ENCODE peak calls at places on chromosomes 16 and 17, in four cellular contexts. One of them, this sample, is unnamed.

GRCh38 chr17:22467720-22468119 is 775.4 kb downstream of the KCNJ18 start:
- DNase-seq in H1: no peak
- DNase-seq in neuronal stem cell: no peak
- DNase-seq in H9: no peak
- DNase-seq in this sample: no peak

GRCh38 chr16:24525970-24526559 is 13.3 kb upstream of the RBBP6 start:
- DNase-seq in H1: no peak
- DNase-seq in neuronal stem cell: no peak
- DNase-seq in H9: peak
- DNase-seq in this sample: no peak

GRCh38 chr16:35492225-35492624 is 2032.8 kb downstream of the TP53TG3F start:
- DNase-seq in H1: no peak
- DNase-seq in neuronal stem cell: no peak
- DNase-seq in H9: no peak
- DNase-seq in this sample: no peak

GRCh38 chr17:57679356-57679755 is 65.7 kb downstream of the CCDC182 start:
- DNase-seq in H1: no peak
- DNase-seq in neuronal stem cell: no peak
- DNase-seq in H9: no peak
- DNase-seq in this sample: no peak

GRCh38 chr17:50540485-50541401 is 6.2 kb upstream of the SPATA20 start:
- DNase-seq in H1: no peak
- DNase-seq in neuronal stem cell: no peak
- DNase-seq in H9: no peak
- DNase-seq in this sample: no peak

GRCh38 chr17:79739148-79740062 is 8.7 kb downstream of the ENPP7 start:
- DNase-seq in H1: no peak
- DNase-seq in neuronal stem cell: no peak
- DNase-seq in H9: no peak
- DNase-seq in this sample: no peak

GRCh38 chr16:89707695-89708094 is 6.2 kb upstream of the SPATA2L start:
- DNase-seq in H1: no peak
- DNase-seq in neuronal stem cell: no peak
- DNase-seq in H9: no peak
- DNase-seq in this sample: no peak

GRCh38 chr16:57736419-57737281 is 1.1 kb downstream of the KATNB1 start:
- DNase-seq in H1: no peak
- DNase-seq in neuronal stem cell: no peak
- DNase-seq in H9: peak
- DNase-seq in this sample: peak

GRCh38 chr17:17351901-17352781 is 49.0 kb downstream of the NT5M start:
- DNase-seq in H1: no peak
- DNase-seq in neuronal stem cell: no peak
- DNase-seq in H9: peak
- DNase-seq in this sample: peak

GRCh38 chr16:86590501-86591144 is 12.3 kb downstream of the FOXL1 start:
- DNase-seq in H1: no peak
- DNase-seq in neuronal stem cell: no peak
- DNase-seq in H9: no peak
- DNase-seq in this sample: peak

GRCh38 chr17:82836823-82837357 is 2.9 kb downstream of the ZNF750 start:
- DNase-seq in H1: no peak
- DNase-seq in neuronal stem cell: no peak
- DNase-seq in H9: no peak
- DNase-seq in this sample: no peak

GRCh38 chr17:51914613-51915012 is 243.9 kb downstream of the CA10 start:
- DNase-seq in H1: no peak
- DNase-seq in neuronal stem cell: no peak
- DNase-seq in H9: no peak
- DNase-seq in this sample: no peak

GRCh38 chr17:82019905-82020873 is 2.5 kb downstream of the CENPX start:
- DNase-seq in H1: no peak
- DNase-seq in neuronal stem cell: peak
- DNase-seq in H9: peak
- DNase-seq in this sample: peak

GRCh38 chr16:67413978-67414891 is 2.0 kb downstream of the ZDHHC1 start:
- DNase-seq in H1: no peak
- DNase-seq in neuronal stem cell: no peak
- DNase-seq in H9: no peak
- DNase-seq in this sample: no peak

GRCh38 chr17:18280239-18280638 is 19.8 kb downstream of the MIEF2 start:
- DNase-seq in H1: no peak
- DNase-seq in neuronal stem cell: no peak
- DNase-seq in H9: no peak
- DNase-seq in this sample: no peak

GRCh38 chr17:64084086-64084939 is 45.6 kb downstream of the ERN1 start:
- DNase-seq in H1: no peak
- DNase-seq in neuronal stem cell: no peak
- DNase-seq in H9: peak
- DNase-seq in this sample: peak

GRCh38 chr17:17944253-17944652 is 27.9 kb downstream of the TOM1L2 start:
- DNase-seq in H1: no peak
- DNase-seq in neuronal stem cell: no peak
- DNase-seq in H9: no peak
- DNase-seq in this sample: no peak

GRCh38 chr17:79843917-79844815 is 4.9 kb upstream of the CBX4 start:
- DNase-seq in H1: no peak
- DNase-seq in neuronal stem cell: no peak
- DNase-seq in H9: peak
- DNase-seq in this sample: peak

GRCh38 chr16:87457724-87458423 is 35.0 kb downstream of the ZCCHC14 start:
- DNase-seq in H1: peak
- DNase-seq in neuronal stem cell: no peak
- DNase-seq in H9: no peak
- DNase-seq in this sample: peak

GRCh38 chr17:7023576-7024401 is 939 bp downstream of the BCL6B start:
- DNase-seq in H1: peak
- DNase-seq in neuronal stem cell: peak
- DNase-seq in H9: peak
- DNase-seq in this sample: peak

GRCh38 chr16:57745768-57746167 is 10.2 kb downstream of the KATNB1 start:
- DNase-seq in H1: no peak
- DNase-seq in neuronal stem cell: no peak
- DNase-seq in H9: no peak
- DNase-seq in this sample: no peak

GRCh38 chr16:17335826-17336492 is 134.8 kb downstream of the XYLT1 start:
- DNase-seq in H1: no peak
- DNase-seq in neuronal stem cell: no peak
- DNase-seq in H9: no peak
- DNase-seq in this sample: no peak

GRCh38 chr16:69890891-69891282 is 60.2 kb upstream of the CLEC18A start:
- DNase-seq in H1: no peak
- DNase-seq in neuronal stem cell: no peak
- DNase-seq in H9: no peak
- DNase-seq in this sample: no peak

GRCh38 chr17:76083536-76083935 is 4.6 kb downstream of the ZACN start:
- DNase-seq in H1: no peak
- DNase-seq in neuronal stem cell: no peak
- DNase-seq in H9: no peak
- DNase-seq in this sample: no peak

GRCh38 chr16:57234707-57235092 is 10.4 kb upstream of the ARL2BP start:
- DNase-seq in H1: no peak
- DNase-seq in neuronal stem cell: no peak
- DNase-seq in H9: no peak
- DNase-seq in this sample: no peak

GRCh38 chr16:26214694-26215093 is 522.9 kb downstream of the HS3ST4 start:
- DNase-seq in H1: no peak
- DNase-seq in neuronal stem cell: no peak
- DNase-seq in H9: no peak
- DNase-seq in this sample: no peak

GRCh38 chr16:68194263-68194662 is 41.7 kb downstream of the ESRP2 start:
- DNase-seq in H1: no peak
- DNase-seq in neuronal stem cell: no peak
- DNase-seq in H9: no peak
- DNase-seq in this sample: no peak

GRCh38 chr17:29368926-29369325 is 21.2 kb upstream of the TAOK1 start:
- DNase-seq in H1: no peak
- DNase-seq in neuronal stem cell: peak
- DNase-seq in H9: peak
- DNase-seq in this sample: no peak

GRCh38 chr16:2782583-2783351 is 4.6 kb downstream of the PRSS33 start:
- DNase-seq in H1: no peak
- DNase-seq in neuronal stem cell: no peak
- DNase-seq in H9: peak
- DNase-seq in this sample: no peak
- H2AK5ac ChIP-seq in H1: peak
- H2AK5ac ChIP-seq in neuronal stem cell: peak
- H2AK5ac ChIP-seq in H9: no peak
- H2AK5ac ChIP-seq in this sample: no peak

GRCh38 chr16:19068237-19068815 is 912 bp downstream of the COQ7 start:
- DNase-seq in H1: no peak
- DNase-seq in neuronal stem cell: no peak
- DNase-seq in H9: no peak
- DNase-seq in this sample: no peak
- H3K9ac ChIP-seq in H1: peak
- H3K9ac ChIP-seq in neuronal stem cell: peak
- H3K9ac ChIP-seq in H9: peak
- H3K9ac ChIP-seq in this sample: peak

GRCh38 chr17:78316115-78316866 is 43.6 kb downstream of the SOCS3 start:
- DNase-seq in H1: no peak
- DNase-seq in neuronal stem cell: no peak
- DNase-seq in H9: peak
- DNase-seq in this sample: no peak

GRCh38 chr17:78313735-78314648 is 45.9 kb downstream of the SOCS3 start:
- DNase-seq in H1: peak
- DNase-seq in neuronal stem cell: no peak
- DNase-seq in H9: peak
- DNase-seq in this sample: peak

GRCh38 chr17:78316867-78317816 is 42.7 kb downstream of the SOCS3 start:
- DNase-seq in H1: peak
- DNase-seq in neuronal stem cell: no peak
- DNase-seq in H9: peak
- DNase-seq in this sample: peak

GRCh38 chr17:78314683-78315354 is 45.1 kb downstream of the SOCS3 start:
- DNase-seq in H1: no peak
- DNase-seq in neuronal stem cell: no peak
- DNase-seq in H9: no peak
- DNase-seq in this sample: peak

GRCh38 chr17:78315355-78316114 is 44.3 kb downstream of the SOCS3 start:
- DNase-seq in H1: peak
- DNase-seq in neuronal stem cell: no peak
- DNase-seq in H9: no peak
- DNase-seq in this sample: peak
- H2AK5ac ChIP-seq in H1: peak
- H2AK5ac ChIP-seq in neuronal stem cell: peak
- H2AK5ac ChIP-seq in H9: no peak
- H2AK5ac ChIP-seq in this sample: peak

DNA sequence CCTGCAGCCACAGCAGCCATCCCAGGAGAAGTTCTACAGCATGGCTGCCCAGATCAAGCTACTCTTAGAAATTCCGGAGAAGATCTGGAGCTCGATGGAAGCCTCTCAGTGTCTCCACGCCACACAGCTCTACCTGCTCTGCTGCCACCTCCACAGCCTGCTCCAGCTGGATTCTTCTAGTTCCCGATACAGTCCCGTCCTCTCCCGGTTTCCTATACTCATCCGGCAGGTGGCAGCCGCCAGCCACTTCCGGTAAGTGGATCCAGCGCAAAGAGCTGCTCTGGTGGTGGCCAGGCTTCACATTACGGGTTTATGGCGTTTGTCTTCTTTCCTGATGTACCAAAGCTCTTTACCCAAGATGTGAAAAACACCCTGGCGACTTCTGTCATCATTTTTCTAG is 3.6 kb downstream of the COG1 start:
- DNase-seq in H1: no peak
- DNase-seq in neuronal stem cell: no peak
- DNase-seq in H9: peak
- DNase-seq in this sample: peak
- H3K9ac ChIP-seq in H1: no peak
- H3K9ac ChIP-seq in neuronal stem cell: no peak
- H3K9ac ChIP-seq in H9: no peak
- H3K9ac ChIP-seq in this sample: peak

GRCh38 chr16:85480727-85481101 is 132.4 kb upstream of the GSE1 start:
- DNase-seq in H1: no peak
- DNase-seq in neuronal stem cell: no peak
- DNase-seq in H9: no peak
- DNase-seq in this sample: no peak
- H2AK5ac ChIP-seq in H1: no peak
- H2AK5ac ChIP-seq in neuronal stem cell: peak
- H2AK5ac ChIP-seq in H9: no peak
- H2AK5ac ChIP-seq in this sample: no peak

GRCh38 chr17:44940768-44941167 is 6.8 kb downstream of the KIF18B start:
- DNase-seq in H1: no peak
- DNase-seq in neuronal stem cell: no peak
- DNase-seq in H9: no peak
- DNase-seq in this sample: no peak

GRCh38 chr17:44947461-44948314 is at the start of gene KIF18B:
- DNase-seq in H1: peak
- DNase-seq in neuronal stem cell: peak
- DNase-seq in H9: peak
- DNase-seq in this sample: peak

GRCh38 chr17:44940321-44940720 is 7.3 kb downstream of the KIF18B start:
- DNase-seq in H1: no peak
- DNase-seq in neuronal stem cell: no peak
- DNase-seq in H9: peak
- DNase-seq in this sample: no peak

GRCh38 chr17:44942456-44942855 is 5.1 kb downstream of the KIF18B start:
- DNase-seq in H1: no peak
- DNase-seq in neuronal stem cell: no peak
- DNase-seq in H9: no peak
- DNase-seq in this sample: no peak

GRCh38 chr17:44941712-44942331 is 5.8 kb downstream of the KIF18B start:
- DNase-seq in H1: no peak
- DNase-seq in neuronal stem cell: no peak
- DNase-seq in H9: peak
- DNase-seq in this sample: peak
- H3K9ac ChIP-seq in H1: no peak
- H3K9ac ChIP-seq in neuronal stem cell: no peak
- H3K9ac ChIP-seq in H9: no peak
- H3K9ac ChIP-seq in this sample: no peak

DNA sequence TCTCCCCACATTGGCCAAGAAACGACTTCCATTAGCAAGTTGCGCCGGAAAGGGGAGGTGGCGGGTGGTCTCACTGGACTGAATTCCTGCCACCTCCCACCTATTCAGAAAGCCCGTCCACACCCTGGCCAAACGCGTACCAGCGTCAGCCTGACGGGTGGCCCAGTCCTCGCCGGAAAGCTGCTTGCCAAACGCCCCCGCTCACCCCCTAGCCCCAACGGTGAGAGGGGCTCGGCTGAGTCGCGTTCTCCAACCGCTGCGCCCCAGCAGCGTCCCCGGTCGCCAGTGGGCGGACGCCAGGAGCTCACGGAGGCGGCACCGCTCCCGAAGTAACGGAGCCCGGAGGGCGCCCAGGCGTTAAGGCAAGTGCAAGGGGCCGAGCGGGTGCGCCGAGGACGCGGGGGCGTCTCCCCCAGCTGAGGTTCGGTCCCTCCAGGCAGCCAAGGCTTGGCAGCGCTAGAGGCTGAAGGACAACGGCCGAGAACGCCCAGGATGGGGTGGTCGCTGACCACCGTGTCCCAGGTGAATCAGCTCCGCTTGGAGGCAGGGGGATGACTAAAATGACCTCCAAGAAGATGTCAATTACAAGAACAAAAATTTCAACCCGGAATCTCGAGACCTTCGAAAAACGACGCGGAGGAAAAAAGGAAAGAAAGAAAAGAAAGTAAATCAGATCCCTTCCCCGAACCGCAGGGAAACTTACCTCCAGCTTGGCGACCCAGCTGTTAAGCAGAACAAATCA is 470.9 kb downstream of the SOX9 start:
- DNase-seq in H1: no peak
- DNase-seq in neuronal stem cell: peak
- DNase-seq in H9: peak
- DNase-seq in this sample: peak
- H2AK5ac ChIP-seq in H1: no peak
- H2AK5ac ChIP-seq in neuronal stem cell: peak
- H2AK5ac ChIP-seq in H9: no peak
- H2AK5ac ChIP-seq in this sample: no peak